ENCODE peak calls at places on chromosomes 7 and 10, in four cellular contexts. E is H9, G is IMR-90, O is mesendoderm. X is an unnamed sample. For H3K27me3, the result is how much of the 10 kb centered on the place peaks cover.

GRCh38 chr7:28018446-28018845 is 162.1 kb downstream of the JAZF1 start:
- DNase-seq in O (no peak), E (no peak), G (peak), X (no peak)

GRCh38 chr7:92447239-92448184 is at the start of gene GATAD1:
- DNase-seq in G (peak), O (peak), E (peak), X (peak)

GRCh38 chr10:70324341-70324861 is 40.6 kb upstream of the NPFFR1 start:
- DNase-seq in G (no peak), O (peak), E (peak), X (no peak)

GRCh38 chr10:17386616-17387075 is 67.7 kb downstream of the ST8SIA6 start:
- DNase-seq in E (peak), O (no peak), G (no peak), X (no peak)

GRCh38 chr7:44196450-44196872 is 4.3 kb upstream of the YKT6 start:
- DNase-seq in O (peak), E (peak), G (peak), X (peak)

GRCh38 chr10:58341422-58341821 is 6.6 kb downstream of the UBE2D1 start:
- DNase-seq in O (no peak), G (no peak), E (no peak), X (no peak)

GRCh38 chr7:103990991-103991390 is 1.5 kb upstream of the RELN start:
- DNase-seq in O (no peak), G (no peak), E (no peak), X (no peak)

GRCh38 chr7:132249591-132249971 is 326.7 kb downstream of the PLXNA4 start:
- DNase-seq in E (peak), G (no peak), O (peak), X (peak)

GRCh38 chr10:63554666-63555065 is 33.5 kb downstream of the REEP3 start:
- DNase-seq in E (no peak), O (no peak), G (peak), X (no peak)

GRCh38 chr7:138935438-138936079 is 45.6 kb downstream of the KIAA1549 start:
- DNase-seq in G (peak), E (no peak), O (peak), X (peak)

GRCh38 chr10:59752278-59752940 is 846 bp downstream of the MRLN start:
- DNase-seq in G (no peak), E (no peak), O (no peak), X (no peak)

GRCh38 chr10:44998146-44998631 is 2.5 kb upstream of the ZNF22 start:
- DNase-seq in G (peak), E (no peak), O (no peak), X (no peak)

GRCh38 chr7:136023134-136023869 is 46.1 kb upstream of the MTPN start:
- DNase-seq in G (no peak), E (no peak), O (no peak), X (no peak)

GRCh38 chr10:124152781-124153600 is 59.6 kb upstream of the CHST15 start:
- DNase-seq in O (peak), G (peak), E (peak), X (no peak)

GRCh38 chr7:142916508-142916907 is 17.0 kb downstream of the TRPV5 start:
- DNase-seq in O (no peak), E (no peak), G (no peak), X (no peak)

GRCh38 chr7:116334555-116334954 is 124.2 kb downstream of the TES start:
- DNase-seq in G (peak), O (no peak), E (no peak), X (no peak)

GRCh38 chr10:122554576-122554975 is 6.0 kb upstream of the DMBT1 start:
- DNase-seq in O (no peak), G (no peak), E (no peak), X (no peak)

GRCh38 chr10:60170250-60170649 is 219.4 kb downstream of the ANK3 start:
- DNase-seq in G (peak), E (no peak), O (no peak), X (no peak)

GRCh38 chr7:106779877-106780276 is 85.2 kb upstream of the PIK3CG start:
- DNase-seq in E (peak), O (peak), G (no peak), X (no peak)

GRCh38 chr10:31142026-31142425 is 110.4 kb upstream of the ZNF438 start:
- DNase-seq in O (no peak), E (no peak), G (peak), X (no peak)

GRCh38 chr10:62545667-62546066 is 171.5 kb downstream of the ZNF365 start:
- DNase-seq in O (no peak), E (no peak), G (peak), X (no peak)

GRCh38 chr7:52799817-52800216 is 235.6 kb upstream of the POM121L12 start:
- DNase-seq in E (no peak), O (no peak), G (no peak), X (no peak)
- H3K56ac ChIP-seq in E (no peak), O (no peak), G (no peak), X (no peak)

GRCh38 chr7:47211467-47212121 is 370.3 kb downstream of the TNS3 start:
- DNase-seq in G (no peak), O (peak), E (no peak), X (no peak)
- H3K27me3 ChIP-seq in G (half or more), O (under half), E (under half), X (under half)

DNA sequence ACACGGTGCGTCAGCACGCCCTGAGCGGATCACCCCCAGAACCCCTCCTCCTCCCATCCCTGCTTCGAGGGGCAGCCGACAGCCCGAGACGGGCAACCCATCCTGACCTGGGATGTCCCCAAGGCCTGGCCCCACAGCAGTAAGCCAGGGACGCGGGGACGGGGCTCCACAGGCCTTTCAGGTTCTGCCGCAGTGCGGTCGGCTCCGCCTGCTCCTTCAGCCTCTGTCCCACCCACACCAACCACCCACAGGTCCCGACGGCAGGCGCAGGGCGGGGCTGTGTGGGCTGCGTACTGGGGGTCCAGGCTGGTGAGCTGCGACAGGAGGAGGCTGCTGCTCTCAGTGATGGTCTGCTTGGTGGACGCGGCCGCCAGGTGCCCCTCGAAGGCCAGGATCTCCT is 16.7 kb downstream of the INTS1 start:
- DNase-seq in O (no peak), G (no peak), E (no peak), X (no peak)
- H3K56ac ChIP-seq in O (no peak), G (no peak), E (no peak), X (no peak)

GRCh38 chr7:151008511-151009323 is 15.6 kb downstream of the ATG9B start:
- DNase-seq in E (peak), O (peak), G (no peak), X (peak)
- H3K27me3 ChIP-seq in E (under half), O (under half), G (under half), X (under half)

GRCh38 chr7:123198668-123199652 is 809 bp downstream of the SLC13A1 start:
- DNase-seq in E (no peak), O (no peak), G (no peak), X (no peak)
- H3K56ac ChIP-seq in E (no peak), O (no peak), G (no peak), X (no peak)

DNA sequence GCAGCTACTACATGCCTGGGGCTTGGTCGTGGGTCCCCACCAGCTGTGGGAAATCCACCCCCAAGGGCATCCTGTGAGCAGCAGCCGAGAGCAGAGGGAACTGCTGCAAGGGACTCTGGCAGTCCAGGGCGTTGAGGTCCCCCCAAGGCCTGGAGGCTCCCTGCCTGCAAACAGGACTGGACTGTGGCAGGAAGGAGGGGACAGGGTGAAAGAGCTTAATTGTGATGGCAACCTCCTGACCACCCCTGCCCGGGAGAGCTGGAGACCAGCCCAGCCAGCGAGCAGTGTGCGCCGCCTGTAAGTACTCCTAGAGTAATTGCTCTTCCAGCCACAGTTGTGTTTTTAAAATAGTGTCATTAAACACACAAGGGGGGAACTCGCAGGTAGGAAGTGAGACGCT is 111.2 kb downstream of the EBF3 start:
- DNase-seq in E (no peak), G (no peak), O (no peak), X (no peak)
- H3K27me3 ChIP-seq in E (under half), G (under half), O (under half), X (under half)

DNA sequence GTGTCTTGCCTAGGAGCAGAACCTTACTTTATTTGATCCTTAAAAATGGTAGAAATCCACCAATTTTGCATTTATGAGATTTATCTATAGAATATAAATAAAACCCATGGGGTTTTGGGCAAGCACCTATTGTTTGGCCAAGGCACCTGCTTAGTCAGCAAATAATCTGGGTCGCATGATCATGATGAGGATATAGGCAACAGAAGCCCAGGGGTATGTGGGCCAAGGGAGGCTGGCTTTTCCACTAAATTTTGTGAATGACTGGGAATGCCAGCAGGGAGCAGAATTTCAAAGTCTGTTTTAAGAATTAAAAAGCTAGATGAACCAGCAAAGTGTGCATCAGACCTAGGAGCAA is 17.3 kb downstream of the SCRN1 start:
- DNase-seq in G (no peak), E (no peak), O (no peak), X (no peak)
- H3K56ac ChIP-seq in G (no peak), E (no peak), O (no peak), X (no peak)

DNA sequence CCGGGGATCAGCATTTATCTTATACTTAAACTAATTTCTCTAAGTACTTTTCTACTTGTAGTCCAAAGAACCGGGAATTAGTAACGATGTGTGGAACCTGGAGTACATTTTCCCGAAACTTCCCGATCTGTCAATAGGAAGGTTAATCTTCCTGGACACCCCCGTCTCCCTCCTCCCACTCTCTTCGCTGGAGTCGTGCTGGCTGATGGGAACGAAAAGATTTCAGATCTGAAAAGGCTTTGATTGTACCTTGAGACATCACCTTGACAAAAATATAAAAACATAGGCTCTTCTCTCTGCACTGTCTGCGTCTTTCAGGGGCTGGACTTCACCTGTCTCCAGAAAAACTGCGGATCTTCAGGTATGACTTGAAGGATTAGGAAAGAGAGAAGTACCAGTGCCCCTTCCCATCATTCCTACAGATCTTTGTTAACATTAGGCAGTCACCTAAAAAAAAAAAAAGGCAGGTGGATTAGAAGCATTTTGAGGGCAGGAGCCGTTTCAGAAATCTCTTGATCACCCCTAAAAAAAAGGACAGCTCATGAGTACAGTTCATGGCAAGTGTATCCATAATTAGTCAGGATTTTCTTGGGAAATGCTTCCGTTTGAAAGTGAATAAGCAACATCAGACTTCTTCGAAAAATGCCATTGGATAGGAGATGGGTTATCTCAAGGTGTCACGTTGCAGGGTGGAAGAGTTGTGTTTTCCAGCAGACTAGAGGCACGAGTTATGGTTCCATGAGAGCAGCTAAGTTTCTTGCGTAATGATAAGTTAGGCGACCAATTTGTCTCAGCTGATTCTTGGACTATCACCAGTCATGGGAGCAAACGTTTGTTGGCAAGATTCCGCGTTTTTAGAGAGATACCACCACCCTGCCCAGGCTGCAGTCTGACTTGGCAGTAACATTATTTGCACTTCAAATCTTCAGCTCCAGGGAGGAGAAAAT is 7.8 kb upstream of the BAMBI start:
- DNase-seq in G (no peak), E (no peak), O (peak), X (no peak)
- H3K27me3 ChIP-seq in G (half or more), E (under half), O (under half), X (under half)

GRCh38 chr7:74569501-74570075 is 87.9 kb upstream of the GTF2I start:
- DNase-seq in O (no peak), E (no peak), G (no peak), X (no peak)
- H3K56ac ChIP-seq in O (no peak), E (no peak), G (no peak), X (no peak)

DNA sequence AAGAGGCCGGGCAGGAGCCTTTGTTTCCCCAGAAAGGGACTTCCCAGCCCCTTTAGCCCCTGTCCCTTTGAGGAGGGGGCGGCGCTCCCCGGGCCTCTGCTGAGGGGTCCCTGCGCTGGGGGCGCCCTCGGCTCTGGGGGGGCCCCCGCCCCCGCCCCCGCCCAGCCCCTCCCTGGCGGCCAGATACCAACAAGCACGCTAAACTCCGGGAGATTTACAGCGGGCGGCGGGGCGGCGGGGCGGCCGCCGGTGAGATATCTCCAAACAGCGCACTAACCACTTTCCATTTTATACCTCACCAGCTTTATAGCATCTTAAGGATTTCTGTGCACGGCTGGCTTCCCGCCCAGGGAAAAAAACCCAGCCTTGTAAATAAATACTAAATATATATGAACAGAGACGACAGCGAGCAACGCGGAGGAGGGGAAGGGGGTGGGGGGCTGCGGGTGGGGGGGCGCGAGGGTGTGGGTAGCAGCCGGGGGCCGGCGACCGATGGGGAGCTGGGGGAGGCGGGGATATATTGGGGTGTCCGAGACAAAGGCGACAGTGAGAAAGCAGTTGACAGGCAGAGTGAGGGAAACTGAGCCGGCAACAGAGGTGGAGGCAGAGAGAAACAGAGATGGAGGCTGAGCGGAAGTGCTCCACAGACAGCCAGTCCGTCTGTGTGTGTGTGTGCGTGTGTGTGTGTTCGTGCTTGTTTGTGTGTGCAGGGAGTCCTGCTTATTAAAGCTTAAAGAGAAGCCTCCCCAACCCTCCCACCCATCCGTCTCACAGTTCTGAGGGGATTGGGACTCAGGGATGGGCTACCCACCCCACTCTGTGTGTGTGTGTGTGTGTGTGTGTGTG is 85.8 kb downstream of the HIF1AN start:
- DNase-seq in E (no peak), G (peak), O (no peak), X (no peak)
- H3K27me3 ChIP-seq in E (under half), G (half or more), O (under half), X (under half)